ENCODE peak calls at places on chromosome 1, in seven cellular contexts. One of them, this sample, is unnamed.

GRCh38 chr1:224380003-224380402 is 23.3 kb downstream of the CNIH4 start:
- DNase-seq in OCI-LY7: peak; percentile 18
- DNase-seq in left lung: peak; percentile 37
- DNase-seq in lower lobe of right lung: no peak
- DNase-seq in tibial artery: no peak
- DNase-seq in Peyer's patch: peak; percentile 63
- DNase-seq in H1: no peak
- DNase-seq in this sample: no peak

GRCh38 chr1:223052931-223053330 is 90.1 kb downstream of the TLR5 start:
- DNase-seq in left lung: no peak
- DNase-seq in OCI-LY7: no peak
- DNase-seq in H1: no peak
- DNase-seq in lower lobe of right lung: no peak
- DNase-seq in tibial artery: no peak
- DNase-seq in Peyer's patch: no peak
- DNase-seq in this sample: peak; percentile 27

GRCh38 chr1:26092422-26092821 is 19.2 kb upstream of the PDIK1L start:
- DNase-seq in lower lobe of right lung: no peak
- DNase-seq in left lung: no peak
- DNase-seq in H1: no peak
- DNase-seq in OCI-LY7: no peak
- DNase-seq in Peyer's patch: no peak
- DNase-seq in tibial artery: no peak
- DNase-seq in this sample: no peak

GRCh38 chr1:66711420-66711819 is 40.8 kb upstream of the DYNLT5 start:
- DNase-seq in lower lobe of right lung: no peak
- DNase-seq in left lung: no peak
- DNase-seq in Peyer's patch: no peak
- DNase-seq in tibial artery: no peak
- DNase-seq in H1: no peak
- DNase-seq in OCI-LY7: no peak
- DNase-seq in this sample: peak; percentile 30

GRCh38 chr1:212454741-212455140 is 22.0 kb downstream of the NENF start:
- DNase-seq in Peyer's patch: no peak
- DNase-seq in OCI-LY7: no peak
- DNase-seq in lower lobe of right lung: no peak
- DNase-seq in H1: no peak
- DNase-seq in tibial artery: no peak
- DNase-seq in left lung: no peak
- DNase-seq in this sample: no peak

GRCh38 chr1:170765712-170766330 is 101.9 kb downstream of the PRRX1 start:
- DNase-seq in OCI-LY7: no peak
- DNase-seq in left lung: no peak
- DNase-seq in Peyer's patch: no peak
- DNase-seq in tibial artery: no peak
- DNase-seq in lower lobe of right lung: no peak
- DNase-seq in H1: no peak
- DNase-seq in this sample: peak; percentile 70

GRCh38 chr1:77146270-77146669 is 73.0 kb downstream of the PIGK start:
- DNase-seq in OCI-LY7: no peak
- DNase-seq in Peyer's patch: no peak
- DNase-seq in H1: no peak
- DNase-seq in tibial artery: no peak
- DNase-seq in lower lobe of right lung: no peak
- DNase-seq in left lung: no peak
- DNase-seq in this sample: no peak

GRCh38 chr1:44808938-44809917 is 905 bp downstream of the BTBD19 start:
- DNase-seq in OCI-LY7: peak; percentile 82
- DNase-seq in tibial artery: peak; percentile 85
- DNase-seq in Peyer's patch: peak; percentile 92
- DNase-seq in left lung: peak; percentile 86
- DNase-seq in H1: no peak
- DNase-seq in lower lobe of right lung: peak; percentile 80
- DNase-seq in this sample: no peak

GRCh38 chr1:77757066-77757584 is 2.5 kb downstream of the USP33 start:
- DNase-seq in left lung: no peak
- DNase-seq in tibial artery: no peak
- DNase-seq in Peyer's patch: no peak
- DNase-seq in lower lobe of right lung: no peak
- DNase-seq in OCI-LY7: no peak
- DNase-seq in H1: no peak
- DNase-seq in this sample: no peak

GRCh38 chr1:39672551-39672947 is 642 bp upstream of the NT5C1A start:
- DNase-seq in lower lobe of right lung: no peak
- DNase-seq in H1: no peak
- DNase-seq in tibial artery: no peak
- DNase-seq in left lung: no peak
- DNase-seq in Peyer's patch: no peak
- DNase-seq in OCI-LY7: no peak
- DNase-seq in this sample: peak; percentile 26

GRCh38 chr1:100622966-100623762 is 85.2 kb downstream of the GPR88 start:
- DNase-seq in Peyer's patch: no peak
- DNase-seq in lower lobe of right lung: no peak
- DNase-seq in tibial artery: no peak
- DNase-seq in left lung: no peak
- DNase-seq in OCI-LY7: no peak
- DNase-seq in H1: no peak
- DNase-seq in this sample: peak; percentile 60

GRCh38 chr1:42587753-42588152 is 70.5 kb upstream of the PPIH start:
- DNase-seq in OCI-LY7: no peak
- DNase-seq in left lung: no peak
- DNase-seq in tibial artery: no peak
- DNase-seq in H1: no peak
- DNase-seq in Peyer's patch: no peak
- DNase-seq in lower lobe of right lung: no peak
- DNase-seq in this sample: no peak

GRCh38 chr1:163094182-163094581 is 25.0 kb downstream of the RGS4 start:
- DNase-seq in left lung: no peak
- DNase-seq in Peyer's patch: no peak
- DNase-seq in lower lobe of right lung: no peak
- DNase-seq in OCI-LY7: no peak
- DNase-seq in tibial artery: no peak
- DNase-seq in H1: no peak
- DNase-seq in this sample: no peak

GRCh38 chr1:3474016-3474415 is 19.6 kb downstream of the ARHGEF16 start:
- DNase-seq in lower lobe of right lung: no peak
- DNase-seq in OCI-LY7: no peak
- DNase-seq in left lung: no peak
- DNase-seq in tibial artery: no peak
- DNase-seq in H1: no peak
- DNase-seq in Peyer's patch: no peak
- DNase-seq in this sample: no peak

GRCh38 chr1:14765773-14766172 is 167.3 kb downstream of the KAZN start:
- DNase-seq in OCI-LY7: no peak
- DNase-seq in Peyer's patch: no peak
- DNase-seq in left lung: no peak
- DNase-seq in H1: no peak
- DNase-seq in tibial artery: no peak
- DNase-seq in lower lobe of right lung: no peak
- DNase-seq in this sample: no peak

GRCh38 chr1:228923973-228924766 is 188.9 kb downstream of the RHOU start:
- DNase-seq in OCI-LY7: no peak
- DNase-seq in Peyer's patch: no peak
- DNase-seq in lower lobe of right lung: no peak
- DNase-seq in tibial artery: no peak
- DNase-seq in H1: no peak
- DNase-seq in left lung: no peak
- DNase-seq in this sample: no peak

GRCh38 chr1:198903203-198903602 is 264.4 kb downstream of the PTPRC start:
- DNase-seq in OCI-LY7: no peak
- DNase-seq in lower lobe of right lung: no peak
- DNase-seq in Peyer's patch: no peak
- DNase-seq in tibial artery: no peak
- DNase-seq in left lung: no peak
- DNase-seq in H1: peak; percentile 1
- DNase-seq in this sample: peak; percentile 41

GRCh38 chr1:160576430-160576829 is 2.9 kb downstream of the CD84 start:
- DNase-seq in H1: no peak
- DNase-seq in tibial artery: no peak
- DNase-seq in OCI-LY7: no peak
- DNase-seq in left lung: no peak
- DNase-seq in lower lobe of right lung: no peak
- DNase-seq in Peyer's patch: no peak
- DNase-seq in this sample: no peak

GRCh38 chr1:101065575-101065974 is 40.0 kb upstream of the DPH5 start:
- DNase-seq in left lung: no peak
- DNase-seq in tibial artery: no peak
- DNase-seq in OCI-LY7: no peak
- DNase-seq in H1: no peak
- DNase-seq in Peyer's patch: no peak
- DNase-seq in lower lobe of right lung: no peak
- DNase-seq in this sample: no peak

GRCh38 chr1:9731051-9731537 is 79.6 kb downstream of the PIK3CD start:
- DNase-seq in lower lobe of right lung: no peak
- DNase-seq in tibial artery: no peak
- DNase-seq in Peyer's patch: no peak
- DNase-seq in left lung: no peak
- DNase-seq in H1: no peak
- DNase-seq in OCI-LY7: no peak
- DNase-seq in this sample: no peak
- H3K36me3 ChIP-seq in lower lobe of right lung: peaks cover 98% of the 10 kb centered on the region
- H3K36me3 ChIP-seq in tibial artery: peaks cover 87% of the 10 kb centered on the region
- H3K36me3 ChIP-seq in Peyer's patch: no peaks in the 10 kb centered on the region
- H3K36me3 ChIP-seq in left lung: peaks cover 100% of the 10 kb centered on the region
- H3K36me3 ChIP-seq in H1: peaks cover 61% of the 10 kb centered on the region
- H3K36me3 ChIP-seq in OCI-LY7: peaks cover 94% of the 10 kb centered on the region
- H3K36me3 ChIP-seq in this sample: peaks cover 63% of the 10 kb centered on the region

GRCh38 chr1:204320413-204320812 is 39.3 kb downstream of the PLEKHA6 start:
- DNase-seq in left lung: no peak
- DNase-seq in OCI-LY7: no peak
- DNase-seq in tibial artery: no peak
- DNase-seq in H1: no peak
- DNase-seq in Peyer's patch: no peak
- DNase-seq in lower lobe of right lung: no peak
- DNase-seq in this sample: peak; percentile 83

GRCh38 chr1:204321051-204321450 is 38.7 kb downstream of the PLEKHA6 start:
- DNase-seq in H1: no peak
- DNase-seq in Peyer's patch: no peak
- DNase-seq in OCI-LY7: no peak
- DNase-seq in lower lobe of right lung: no peak
- DNase-seq in left lung: no peak
- DNase-seq in tibial artery: no peak
- DNase-seq in this sample: no peak

GRCh38 chr1:204319462-204319861 is 40.3 kb downstream of the PLEKHA6 start:
- DNase-seq in lower lobe of right lung: no peak
- DNase-seq in Peyer's patch: peak; percentile 66
- DNase-seq in tibial artery: no peak
- DNase-seq in H1: no peak
- DNase-seq in OCI-LY7: no peak
- DNase-seq in left lung: no peak
- DNase-seq in this sample: no peak

GRCh38 chr1:204322329-204322868 is 37.3 kb downstream of the PLEKHA6 start:
- DNase-seq in H1: no peak
- DNase-seq in OCI-LY7: no peak
- DNase-seq in Peyer's patch: no peak
- DNase-seq in lower lobe of right lung: no peak
- DNase-seq in left lung: no peak
- DNase-seq in tibial artery: no peak
- DNase-seq in this sample: no peak

DNA sequence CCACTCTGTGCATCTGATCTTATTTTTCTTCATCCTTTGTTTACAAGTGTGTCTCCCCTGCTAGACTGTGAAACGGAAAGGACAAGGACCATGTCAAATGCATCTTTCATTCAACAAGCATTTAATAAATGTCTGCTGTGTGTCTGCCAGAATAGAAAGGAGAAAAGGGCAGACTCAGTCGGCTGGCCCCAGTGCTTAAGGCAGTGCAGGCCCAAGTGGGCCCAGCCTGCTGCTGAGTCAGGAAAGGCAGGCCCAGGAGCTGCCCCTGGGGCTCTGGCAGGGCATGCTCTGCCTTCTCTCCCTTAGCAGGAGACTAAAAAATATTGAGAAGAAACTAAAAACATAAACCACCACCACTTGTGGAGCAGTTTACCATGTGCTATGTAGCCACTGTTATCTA is 38.1 kb downstream of the PLEKHA6 start:
- DNase-seq in Peyer's patch: no peak
- DNase-seq in left lung: no peak
- DNase-seq in tibial artery: no peak
- DNase-seq in OCI-LY7: no peak
- DNase-seq in lower lobe of right lung: no peak
- DNase-seq in H1: no peak
- DNase-seq in this sample: no peak
- H3K4me1 ChIP-seq in Peyer's patch: no peaks in the 10 kb centered on the region
- H3K4me1 ChIP-seq in left lung: no peaks in the 10 kb centered on the region
- H3K4me1 ChIP-seq in tibial artery: peaks cover 9% of the 10 kb centered on the region
- H3K4me1 ChIP-seq in OCI-LY7: no peaks in the 10 kb centered on the region
- H3K4me1 ChIP-seq in lower lobe of right lung: no peaks in the 10 kb centered on the region
- H3K4me1 ChIP-seq in H1: no peaks in the 10 kb centered on the region
- H3K4me1 ChIP-seq in this sample: peaks cover 32% of the 10 kb centered on the region

GRCh38 chr1:35605882-35606182 is 32.7 kb downstream of the TFAP2E start:
- DNase-seq in left lung: no peak
- DNase-seq in Peyer's patch: no peak
- DNase-seq in OCI-LY7: no peak
- DNase-seq in H1: no peak
- DNase-seq in tibial artery: no peak
- DNase-seq in lower lobe of right lung: no peak
- DNase-seq in this sample: no peak
- H3K36me3 ChIP-seq in left lung: peaks cover 97% of the 10 kb centered on the region
- H3K36me3 ChIP-seq in Peyer's patch: peaks cover 4% of the 10 kb centered on the region
- H3K36me3 ChIP-seq in OCI-LY7: peaks cover 95% of the 10 kb centered on the region
- H3K36me3 ChIP-seq in H1: peaks cover 53% of the 10 kb centered on the region
- H3K36me3 ChIP-seq in tibial artery: peaks cover 85% of the 10 kb centered on the region
- H3K36me3 ChIP-seq in lower lobe of right lung: peaks cover 96% of the 10 kb centered on the region
- H3K36me3 ChIP-seq in this sample: peaks cover 18% of the 10 kb centered on the region

GRCh38 chr1:47474278-47475193 is 36.7 kb downstream of the FOXD2 start:
- DNase-seq in Peyer's patch: no peak
- DNase-seq in left lung: no peak
- DNase-seq in OCI-LY7: no peak
- DNase-seq in lower lobe of right lung: no peak
- DNase-seq in tibial artery: no peak
- DNase-seq in H1: no peak
- DNase-seq in this sample: no peak

GRCh38 chr1:47477595-47478080 is 39.8 kb downstream of the FOXD2 start:
- DNase-seq in left lung: peak; percentile 51
- DNase-seq in Peyer's patch: peak; percentile 75
- DNase-seq in H1: no peak
- DNase-seq in tibial artery: no peak
- DNase-seq in lower lobe of right lung: no peak
- DNase-seq in OCI-LY7: no peak
- DNase-seq in this sample: no peak

GRCh38 chr1:47479664-47480063 is 41.8 kb downstream of the FOXD2 start:
- DNase-seq in Peyer's patch: no peak
- DNase-seq in lower lobe of right lung: no peak
- DNase-seq in H1: no peak
- DNase-seq in left lung: no peak
- DNase-seq in OCI-LY7: no peak
- DNase-seq in tibial artery: no peak
- DNase-seq in this sample: no peak

GRCh38 chr1:47481936-47482335 is 44.1 kb downstream of the FOXD2 start:
- DNase-seq in OCI-LY7: no peak
- DNase-seq in H1: no peak
- DNase-seq in tibial artery: no peak
- DNase-seq in Peyer's patch: no peak
- DNase-seq in left lung: no peak
- DNase-seq in lower lobe of right lung: no peak
- DNase-seq in this sample: no peak

DNA sequence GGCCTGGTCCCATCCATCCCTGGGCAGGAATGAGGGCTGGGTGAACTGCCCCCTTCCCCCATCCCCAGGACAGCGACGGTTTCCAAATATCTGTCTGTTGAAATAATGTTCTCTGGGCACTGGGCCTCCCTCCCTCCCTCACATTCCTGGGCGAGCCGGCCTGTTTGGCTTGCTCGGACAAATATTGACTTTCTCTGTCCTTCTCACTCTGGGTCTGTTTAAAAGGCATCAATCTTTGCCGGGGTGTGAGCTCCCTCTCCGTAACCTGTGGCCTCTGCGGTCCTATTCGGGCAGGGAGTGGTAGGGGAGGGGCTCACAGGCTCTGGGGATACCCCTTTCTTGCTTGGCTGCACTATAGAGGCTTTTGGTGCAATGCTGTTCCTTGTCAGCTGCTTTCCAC is 40.2 kb downstream of the FOXD2 start:
- DNase-seq in Peyer's patch: peak; percentile 47
- DNase-seq in left lung: peak; percentile 72
- DNase-seq in tibial artery: no peak
- DNase-seq in OCI-LY7: no peak
- DNase-seq in H1: no peak
- DNase-seq in lower lobe of right lung: peak; percentile 71
- DNase-seq in this sample: no peak
- H3K4me1 ChIP-seq in Peyer's patch: no peaks in the 10 kb centered on the region
- H3K4me1 ChIP-seq in left lung: peaks cover 10% of the 10 kb centered on the region
- H3K4me1 ChIP-seq in tibial artery: peaks cover 15% of the 10 kb centered on the region
- H3K4me1 ChIP-seq in OCI-LY7: no peaks in the 10 kb centered on the region
- H3K4me1 ChIP-seq in H1: no peaks in the 10 kb centered on the region
- H3K4me1 ChIP-seq in lower lobe of right lung: peaks cover 7% of the 10 kb centered on the region
- H3K4me1 ChIP-seq in this sample: no peaks in the 10 kb centered on the region

This sample was measured in cardiac muscle cell.